ENCODE peak calls at places on chromosomes 16 and 17, in four cellular contexts. One of them, this sample, is unnamed.
A peak's percentile ranks its signal among the peaks of the same experiment; 100 is the strongest.

GRCh38 chr17:20280832-20281231 is 186.5 kb downstream of the LGALS9B start:
- DNase-seq in K562: no peak
- DNase-seq in HepG2: no peak
- DNase-seq in GM12878: no peak
- DNase-seq in this sample: no peak

GRCh38 chr16:802914-803750 is 2.6 kb upstream of the GNG13 start:
- DNase-seq in HepG2: no peak
- DNase-seq in GM12878: no peak
- DNase-seq in K562: peak; percentile 11
- DNase-seq in this sample: no peak

GRCh38 chr17:46722662-46723285 is 95.7 kb downstream of the WNT3 start:
- DNase-seq in K562: no peak
- DNase-seq in GM12878: no peak
- DNase-seq in HepG2: no peak
- DNase-seq in this sample: no peak

GRCh38 chr17:13204607-13205237 is 186.9 kb upstream of the ELAC2 start:
- DNase-seq in GM12878: no peak
- DNase-seq in K562: no peak
- DNase-seq in HepG2: no peak
- DNase-seq in this sample: no peak

GRCh38 chr16:85894266-85894665 is 4.7 kb upstream of the IRF8 start:
- DNase-seq in K562: no peak
- DNase-seq in GM12878: no peak
- DNase-seq in HepG2: peak; percentile 40
- DNase-seq in this sample: peak; percentile 37

GRCh38 chr16:12188674-12189249 is 212.2 kb downstream of the SNX29 start:
- DNase-seq in GM12878: no peak
- DNase-seq in K562: no peak
- DNase-seq in HepG2: no peak
- DNase-seq in this sample: no peak

GRCh38 chr17:82230627-82231311 is 1.9 kb downstream of the SLC16A3 start:
- DNase-seq in GM12878: no peak
- DNase-seq in HepG2: peak; percentile 87
- DNase-seq in K562: peak; percentile 92
- DNase-seq in this sample: peak; percentile 79

GRCh38 chr17:10843806-10844205 is 5.9 kb upstream of the PIRT start:
- DNase-seq in GM12878: no peak
- DNase-seq in K562: no peak
- DNase-seq in HepG2: no peak
- DNase-seq in this sample: no peak

GRCh38 chr16:3938843-3939624 is 58.5 kb upstream of the CREBBP start:
- DNase-seq in HepG2: peak; percentile 66
- DNase-seq in K562: peak; percentile 75
- DNase-seq in GM12878: no peak
- DNase-seq in this sample: peak; percentile 88

GRCh38 chr16:15803608-15804007 is 53.2 kb downstream of the MYH11 start:
- DNase-seq in GM12878: no peak
- DNase-seq in HepG2: no peak
- DNase-seq in K562: no peak
- DNase-seq in this sample: no peak

GRCh38 chr16:2530629-2531318 is 434 bp downstream of the CEMP1 start:
- DNase-seq in K562: no peak
- DNase-seq in GM12878: no peak
- DNase-seq in HepG2: no peak
- DNase-seq in this sample: no peak

GRCh38 chr17:34723875-34724274 is 144.5 kb downstream of the TMEM132E start:
- DNase-seq in K562: no peak
- DNase-seq in GM12878: no peak
- DNase-seq in HepG2: no peak
- DNase-seq in this sample: no peak

GRCh38 chr16:20826039-20826566 is 19.8 kb downstream of the REXO5 start:
- DNase-seq in K562: peak; percentile 46
- DNase-seq in GM12878: no peak
- DNase-seq in HepG2: no peak
- DNase-seq in this sample: no peak

GRCh38 chr17:30095507-30096244 is 20.9 kb upstream of the NSRP1 start:
- DNase-seq in HepG2: peak; percentile 64
- DNase-seq in GM12878: peak; percentile 36
- DNase-seq in K562: peak; percentile 50
- DNase-seq in this sample: no peak

GRCh38 chr16:813204-813915 is 12.8 kb upstream of the GNG13 start:
- DNase-seq in GM12878: no peak
- DNase-seq in K562: peak; percentile 84
- DNase-seq in HepG2: peak; percentile 12
- DNase-seq in this sample: peak; percentile 80

GRCh38 chr17:75612906-75613626 is 20.2 kb upstream of the SMIM5 start:
- DNase-seq in K562: no peak
- DNase-seq in HepG2: no peak
- DNase-seq in GM12878: no peak
- DNase-seq in this sample: no peak

GRCh38 chr17:33234930-33235685 is 58.0 kb downstream of the ASIC2 start:
- DNase-seq in GM12878: no peak
- DNase-seq in K562: peak; percentile 10
- DNase-seq in HepG2: no peak
- DNase-seq in this sample: no peak

GRCh38 chr17:18203308-18203707 is 19.7 kb downstream of the ALKBH5 start:
- DNase-seq in HepG2: peak; percentile 60
- DNase-seq in GM12878: no peak
- DNase-seq in K562: no peak
- DNase-seq in this sample: no peak

GRCh38 chr16:16052916-16053315 is 103.5 kb downstream of the ABCC1 start:
- DNase-seq in K562: no peak
- DNase-seq in GM12878: no peak
- DNase-seq in HepG2: no peak
- DNase-seq in this sample: no peak

GRCh38 chr17:48054238-48055185 is 6.4 kb downstream of the NFE2L1 start:
- DNase-seq in K562: peak; percentile 80
- DNase-seq in GM12878: no peak
- DNase-seq in HepG2: no peak
- DNase-seq in this sample: peak; percentile 96

GRCh38 chr16:20441221-20441620 is 10.1 kb upstream of the ACSM2A start:
- DNase-seq in K562: no peak
- DNase-seq in GM12878: no peak
- DNase-seq in HepG2: no peak
- DNase-seq in this sample: no peak

GRCh38 chr17:60153606-60154355 is 4.0 kb downstream of the CA4 start:
- DNase-seq in HepG2: no peak
- DNase-seq in GM12878: no peak
- DNase-seq in K562: no peak
- DNase-seq in this sample: peak; percentile 6

GRCh38 chr16:2246301-2246885 is 5.0 kb downstream of the ECI1 start:
- DNase-seq in HepG2: no peak
- DNase-seq in K562: no peak
- DNase-seq in GM12878: no peak
- DNase-seq in this sample: no peak

GRCh38 chr16:13150181-13150885 is 248.9 kb downstream of the SHISA9 start:
- DNase-seq in K562: no peak
- DNase-seq in GM12878: no peak
- DNase-seq in HepG2: no peak
- DNase-seq in this sample: no peak

GRCh38 chr16:1245452-1246005 is 5.0 kb downstream of the TPSAB1 start:
- DNase-seq in HepG2: no peak
- DNase-seq in K562: no peak
- DNase-seq in GM12878: no peak
- DNase-seq in this sample: no peak

GRCh38 chr16:87114832-87115231 is 202.4 kb downstream of the C16orf95 start:
- DNase-seq in K562: peak; percentile 53
- DNase-seq in HepG2: no peak
- DNase-seq in GM12878: no peak
- DNase-seq in this sample: no peak

GRCh38 chr16:76535-77272 is 1.3 kb upstream of the MPG start:
- DNase-seq in GM12878: no peak
- DNase-seq in HepG2: peak; percentile 66
- DNase-seq in K562: peak; percentile 87
- DNase-seq in this sample: no peak

GRCh38 chr17:30323262-30323894 is 10.5 kb downstream of the TMIGD1 start:
- DNase-seq in K562: no peak
- DNase-seq in HepG2: no peak
- DNase-seq in GM12878: no peak
- DNase-seq in this sample: no peak

GRCh38 chr17:57595942-57596695 is 149.0 kb downstream of the CCDC182 start:
- DNase-seq in HepG2: no peak
- DNase-seq in K562: no peak
- DNase-seq in GM12878: no peak
- DNase-seq in this sample: no peak

GRCh38 chr17:57597101-57597500 is 148.0 kb downstream of the CCDC182 start:
- DNase-seq in K562: no peak
- DNase-seq in GM12878: no peak
- DNase-seq in HepG2: no peak
- DNase-seq in this sample: no peak

GRCh38 chr17:57599271-57600045 is 145.6 kb downstream of the CCDC182 start:
- DNase-seq in K562: no peak
- DNase-seq in GM12878: no peak
- DNase-seq in HepG2: no peak
- DNase-seq in this sample: no peak

GRCh38 chr17:57600092-57600491 is 145.0 kb downstream of the CCDC182 start:
- DNase-seq in HepG2: no peak
- DNase-seq in GM12878: no peak
- DNase-seq in K562: no peak
- DNase-seq in this sample: no peak

GRCh38 chr17:57597531-57598453 is 147.3 kb downstream of the CCDC182 start:
- DNase-seq in HepG2: peak; percentile 67
- DNase-seq in K562: peak; percentile 50
- DNase-seq in GM12878: no peak
- DNase-seq in this sample: peak; percentile 80
- TF ChIP-seq TCF7 in HepG2: no peak
- TF ChIP-seq TCF7 in K562: no peak
- TF ChIP-seq TCF7 in GM12878: no peak
- TF ChIP-seq TCF7 in this sample: no peak

DNA sequence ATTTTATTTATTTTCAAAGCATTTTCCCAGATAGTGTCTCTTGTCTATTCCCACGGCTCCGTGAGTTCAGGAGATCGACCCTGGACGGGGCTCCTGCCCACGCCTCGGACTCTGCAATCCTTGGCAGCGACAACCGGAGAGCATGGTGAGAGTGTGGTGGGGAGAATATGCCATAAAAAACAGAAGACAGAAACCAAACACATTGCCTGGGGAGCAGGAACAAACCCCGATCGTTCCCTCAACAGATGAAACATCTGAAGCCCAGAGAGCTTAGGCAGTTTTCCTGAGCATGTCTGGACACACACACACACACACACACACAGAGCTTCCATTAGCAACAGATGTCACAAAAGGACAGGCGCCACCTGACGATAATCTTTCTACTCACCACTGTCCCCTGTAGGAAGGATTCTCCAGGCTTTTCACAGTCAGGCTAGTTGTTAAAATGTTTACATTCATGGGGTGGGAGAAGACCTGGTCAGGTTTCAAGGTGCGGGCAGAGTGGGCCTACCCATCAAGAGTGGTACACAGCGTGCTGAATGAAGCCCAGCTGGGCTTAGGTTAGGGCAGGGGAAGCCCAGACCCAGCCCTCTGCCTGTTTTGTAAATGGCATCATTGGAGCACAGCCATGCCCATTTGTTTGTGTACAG is 230.4 kb upstream of the TNRC6C start:
- DNase-seq in HepG2: peak; percentile 58
- DNase-seq in K562: no peak
- DNase-seq in GM12878: no peak
- DNase-seq in this sample: no peak
- TF ChIP-seq ESRRA in HepG2: no peak
- TF ChIP-seq ESRRA in K562: no peak
- TF ChIP-seq ESRRA in GM12878: no peak
- TF ChIP-seq ESRRA in this sample: no peak

DNA sequence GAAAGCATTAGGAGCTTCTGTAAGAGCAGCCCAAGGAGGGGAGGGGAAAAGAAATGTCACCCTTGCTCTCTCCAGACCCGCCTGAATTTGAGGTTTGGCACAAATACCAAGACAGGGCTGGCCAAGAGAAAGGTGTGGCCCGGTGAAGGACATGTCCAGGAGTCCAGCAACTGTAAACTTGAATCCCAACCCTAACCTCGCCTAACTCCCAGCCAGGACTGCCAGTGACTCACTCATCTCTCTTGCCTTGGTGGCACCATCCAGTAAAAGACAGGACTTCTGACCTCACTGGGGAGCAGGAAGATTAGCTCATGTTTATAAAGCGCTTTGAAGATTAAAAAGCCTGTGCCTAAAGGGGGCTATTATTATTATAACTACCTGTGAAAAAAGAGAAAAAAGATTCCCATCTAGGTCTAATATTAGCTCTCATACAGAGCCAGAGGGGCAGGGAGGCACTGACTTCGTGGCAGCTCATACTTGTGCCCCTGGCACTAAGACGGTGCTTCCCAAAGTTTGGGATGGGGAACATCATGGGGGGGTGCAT is 335.3 kb downstream of the SOX9 start:
- DNase-seq in GM12878: no peak
- DNase-seq in K562: no peak
- DNase-seq in HepG2: peak; percentile 73
- DNase-seq in this sample: no peak
- TF ChIP-seq TCF7 in GM12878: no peak
- TF ChIP-seq TCF7 in K562: no peak
- TF ChIP-seq TCF7 in HepG2: no peak
- TF ChIP-seq TCF7 in this sample: no peak

GRCh38 chr16:51522902-51523301 is 371.8 kb upstream of the SALL1 start:
- DNase-seq in HepG2: no peak
- DNase-seq in K562: no peak
- DNase-seq in GM12878: no peak
- DNase-seq in this sample: no peak

GRCh38 chr16:51524070-51524469 is 373.0 kb upstream of the SALL1 start:
- DNase-seq in GM12878: no peak
- DNase-seq in K562: no peak
- DNase-seq in HepG2: no peak
- DNase-seq in this sample: no peak

GRCh38 chr16:51526622-51527021 is 375.6 kb upstream of the SALL1 start:
- DNase-seq in HepG2: no peak
- DNase-seq in GM12878: no peak
- DNase-seq in K562: no peak
- DNase-seq in this sample: no peak

GRCh38 chr16:51523400-51523799 is 372.3 kb upstream of the SALL1 start:
- DNase-seq in HepG2: no peak
- DNase-seq in K562: no peak
- DNase-seq in GM12878: no peak
- DNase-seq in this sample: no peak

DNA sequence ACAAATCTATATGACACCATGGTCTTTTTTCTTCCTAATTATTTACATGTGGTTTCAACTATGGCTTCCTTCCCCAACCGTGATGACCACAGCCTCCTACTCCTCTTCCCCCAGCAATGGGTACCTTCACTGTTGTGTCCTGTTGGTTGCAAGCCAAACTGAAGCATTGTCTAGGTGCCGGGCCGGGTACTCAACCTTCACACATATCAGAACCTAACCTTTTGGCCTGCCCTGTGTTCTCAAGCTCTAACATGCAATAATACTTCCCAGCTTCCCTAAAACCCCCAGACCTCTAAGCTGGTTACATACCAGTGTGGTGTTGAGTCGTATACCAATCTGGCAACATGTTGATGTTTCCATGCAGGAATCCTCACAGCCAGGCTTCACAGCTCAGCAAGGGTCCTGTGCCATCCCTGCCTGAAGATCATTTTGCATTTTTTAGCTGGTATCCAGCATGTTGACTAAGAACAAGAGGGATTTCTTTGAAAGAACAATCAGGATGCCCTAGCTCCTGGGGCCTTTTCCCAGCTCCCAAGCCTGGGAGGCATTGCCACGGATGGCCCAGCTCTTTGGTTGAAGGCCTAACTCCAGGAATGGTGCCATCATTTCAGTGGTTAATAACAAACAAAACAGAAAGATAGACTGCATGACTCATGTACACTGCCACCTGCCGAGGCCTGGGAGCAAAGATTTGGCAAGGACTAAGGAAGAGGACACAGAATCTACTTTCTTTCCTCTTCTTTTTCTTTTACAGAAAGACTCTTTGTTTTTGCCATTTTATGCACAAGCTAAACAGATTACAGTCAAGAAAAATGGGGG is 373.7 kb upstream of the SALL1 start:
- DNase-seq in K562: no peak
- DNase-seq in HepG2: no peak
- DNase-seq in GM12878: no peak
- DNase-seq in this sample: no peak
- TF ChIP-seq ESRRA in K562: no peak
- TF ChIP-seq ESRRA in HepG2: no peak
- TF ChIP-seq ESRRA in GM12878: no peak
- TF ChIP-seq ESRRA in this sample: no peak

This sample was measured in WTC11.